ENCODE peak calls at places on chromosome 1, in four cellular contexts. H is anterior cingulate cortex, R is uterus, P is HS-5. F is an unnamed sample.

GRCh38 chr1:236345728-236346127 is 48.4 kb upstream of the EDARADD start:
- DNase-seq in P (no peak), H (no peak), R (no peak), F (no peak)

GRCh38 chr1:153099646-153100045 is 5.3 kb upstream of the SPRR2E start:
- DNase-seq in P (no peak), R (no peak), H (no peak), F (no peak)

GRCh38 chr1:203028784-203029553 is 2.7 kb downstream of the PPFIA4 start:
- DNase-seq in P (no peak), R (no peak), H (no peak), F (no peak)

GRCh38 chr1:227763246-227764018 is 28.2 kb downstream of the SNAP47 start:
- DNase-seq in R (no peak), P (no peak), H (no peak), F (no peak)

GRCh38 chr1:109491372-109491771 is 2.5 kb upstream of the CYB561D1 start:
- DNase-seq in P (no peak), H (no peak), R (no peak), F (no peak)

GRCh38 chr1:205543351-205544305 is 39.2 kb downstream of the CDK18 start:
- DNase-seq in P (peak; percentile 54), H (peak; percentile 51), R (peak; percentile 80), F (peak; percentile 89)

GRCh38 chr1:220410681-220411080 is 117.3 kb upstream of the MARK1 start:
- DNase-seq in R (no peak), P (no peak), H (no peak), F (no peak)

GRCh38 chr1:90710579-90711536 is 6.2 kb downstream of the BARHL2 start:
- DNase-seq in H (no peak), R (no peak), P (no peak), F (no peak)

GRCh38 chr1:178516110-178516509 is 3.2 kb downstream of the TEX35 start:
- DNase-seq in H (no peak), R (no peak), P (no peak), F (no peak)

GRCh38 chr1:232793944-232794343 is 11.3 kb upstream of the MAP10 start:
- DNase-seq in H (no peak), R (no peak), P (peak; percentile 26), F (no peak)

GRCh38 chr1:3368711-3369436 is 85.6 kb upstream of the ARHGEF16 start:
- DNase-seq in P (peak; percentile 20), H (no peak), R (no peak), F (no peak)